ENCODE peak calls at places on chromosomes 3 and 15, in nine cellular contexts. R is iris pigment epithelial cell, U is RPMI8226, X is head of caudate nucleus, N is NCI-H460, E is activated T-helper 1 cell treated with Interleukin-2 at 50 U/mL for 16 hours, L is DMS79, Y is uterus, O is GM23248. Q is an unnamed sample.
A peak's percentile ranks its signal among the peaks of the same experiment; 100 is the strongest.

GRCh38 chr3:187318819-187319616 is 27.5 kb upstream of the MASP1 start:
- DNase-seq in R (peak; percentile 76), U (peak; percentile 54), X (peak; percentile 55), N (peak; percentile 36), E (no peak), L (peak; percentile 21), Y (peak; percentile 65), O (peak; percentile 85), Q (peak; percentile 82)

GRCh38 chr15:39320886-39321285 is 260.0 kb upstream of the THBS1 start:
- DNase-seq in R (no peak), U (no peak), X (no peak), N (no peak), E (no peak), L (no peak), Y (no peak), O (no peak), Q (peak; percentile 75)

GRCh38 chr15:63048986-63049665 is 6.6 kb downstream of the TPM1 start:
- DNase-seq in R (peak; percentile 50), U (peak; percentile 78), X (peak; percentile 76), N (no peak), E (peak; percentile 2), L (no peak), Y (no peak), O (peak; percentile 75), Q (peak; percentile 67)

GRCh38 chr3:173221010-173221409 is 80.0 kb upstream of the SPATA16 start:
- DNase-seq in R (no peak), U (peak; percentile 15), X (no peak), N (peak; percentile 15), E (no peak), L (no peak), Y (no peak), O (peak; percentile 43), Q (peak; percentile 40)

GRCh38 chr3:18667552-18667951 is 242.4 kb upstream of the SATB1 start:
- DNase-seq in R (no peak), U (no peak), X (no peak), N (no peak), E (no peak), L (no peak), Y (no peak), O (no peak), Q (no peak)

GRCh38 chr3:96347289-96347688 is 467.1 kb upstream of the EPHA6 start:
- DNase-seq in R (no peak), U (no peak), X (no peak), N (no peak), E (no peak), L (no peak), Y (no peak), O (no peak), Q (no peak)

GRCh38 chr3:149401926-149402310 is 24.5 kb upstream of the TM4SF1 start:
- DNase-seq in R (peak; percentile 73), U (no peak), X (no peak), N (no peak), E (no peak), L (no peak), Y (no peak), O (no peak), Q (no peak)

GRCh38 chr3:132267594-132267993 is 49.6 kb upstream of the ACP3 start:
- DNase-seq in R (no peak), U (no peak), X (no peak), N (no peak), E (no peak), L (no peak), Y (no peak), O (no peak), Q (no peak)

GRCh38 chr3:185966655-185967054 is 28.8 kb upstream of the TRA2B start:
- DNase-seq in R (no peak), U (no peak), X (no peak), N (no peak), E (no peak), L (no peak), Y (no peak), O (no peak), Q (no peak)

GRCh38 chr3:64730651-64731050 is 42.9 kb upstream of the ADAMTS9 start:
- DNase-seq in R (no peak), U (no peak), X (no peak), N (no peak), E (no peak), L (no peak), Y (peak; percentile 39), O (no peak), Q (no peak)

GRCh38 chr3:118772036-118773030 is 262.3 kb downstream of the IGSF11 start:
- DNase-seq in R (peak; percentile 14), U (no peak), X (no peak), N (no peak), E (no peak), L (no peak), Y (no peak), O (no peak), Q (no peak)

GRCh38 chr3:60355825-60356224 is 895.4 kb downstream of the FHIT start:
- DNase-seq in R (no peak), U (no peak), X (no peak), N (no peak), E (no peak), L (no peak), Y (no peak), O (no peak), Q (no peak)

GRCh38 chr3:59839810-59840515 is 790.1 kb upstream of the CFAP20DC start:
- DNase-seq in R (no peak), U (no peak), X (no peak), N (no peak), E (no peak), L (no peak), Y (no peak), O (no peak), Q (no peak)

GRCh38 chr3:156359337-156359736 is 195.6 kb downstream of the SSR3 start:
- DNase-seq in R (no peak), U (no peak), X (no peak), N (no peak), E (no peak), L (no peak), Y (no peak), O (no peak), Q (no peak)

GRCh38 chr3:158918451-158918850 is 116.6 kb downstream of the MFSD1 start:
- DNase-seq in R (no peak), U (no peak), X (no peak), N (no peak), E (no peak), L (no peak), Y (no peak), O (peak; percentile 6), Q (no peak)

GRCh38 chr15:63504979-63505841 is 817 bp downstream of the USP3 start:
- DNase-seq in R (peak; percentile 55), U (peak; percentile 91), X (peak; percentile 53), N (no peak), E (peak; percentile 28), L (no peak), Y (peak; percentile 58), O (peak; percentile 84), Q (peak; percentile 67)

GRCh38 chr15:100721758-100722550 is 119.6 kb downstream of the ASB7 start:
- DNase-seq in R (peak; percentile 99), U (no peak), X (peak; percentile 41), N (peak; percentile 75), E (no peak), L (peak; percentile 83), Y (peak; percentile 95), O (peak; percentile 99), Q (peak; percentile 99)

GRCh38 chr3:53464424-53464823 is 30.0 kb upstream of the CACNA1D start:
- DNase-seq in R (peak; percentile 26), U (no peak), X (no peak), N (no peak), E (no peak), L (no peak), Y (no peak), O (no peak), Q (no peak)

GRCh38 chr3:127524300-127524896 is 66.1 kb downstream of the TPRA1 start:
- DNase-seq in R (no peak), U (peak; percentile 56), X (peak; percentile 26), N (no peak), E (no peak), L (peak; percentile 92), Y (no peak), O (no peak), Q (no peak)

GRCh38 chr3:58679974-58680656 is 13.5 kb upstream of the FAM3D start:
- DNase-seq in R (no peak), U (no peak), X (no peak), N (no peak), E (no peak), L (no peak), Y (no peak), O (no peak), Q (peak; percentile 3)

GRCh38 chr3:156674911-156675743 is 737 bp downstream of the TIPARP start:
- DNase-seq in R (peak; percentile 59), U (peak; percentile 79), X (peak; percentile 44), N (no peak), E (peak; percentile 29), L (no peak), Y (peak; percentile 51), O (peak; percentile 82), Q (peak; percentile 56)

GRCh38 chr3:6249679-6250078 is 611.2 kb upstream of the GRM7 start:
- DNase-seq in R (no peak), U (no peak), X (no peak), N (no peak), E (no peak), L (no peak), Y (no peak), O (no peak), Q (no peak)

GRCh38 chr3:147939425-147940196 is 530.4 kb downstream of the ZIC1 start:
- DNase-seq in R (no peak), U (no peak), X (peak; percentile 67), N (no peak), E (no peak), L (no peak), Y (no peak), O (no peak), Q (no peak)

GRCh38 chr3:43365601-43366305 is 79.4 kb downstream of the SNRK start:
- DNase-seq in R (no peak), U (no peak), X (no peak), N (no peak), E (no peak), L (no peak), Y (no peak), O (no peak), Q (no peak)

GRCh38 chr3:58214484-58215316 is 3.9 kb upstream of the DNASE1L3 start:
- DNase-seq in R (peak; percentile 35), U (peak; percentile 89), X (no peak), N (no peak), E (no peak), L (no peak), Y (no peak), O (peak; percentile 63), Q (peak; percentile 59)